ENCODE peak calls at places on chromosome 14, in nine cellular contexts. N, K, F, C, Q, Y, P, Z and A are unnamed samples.

GRCh38 chr14:106185837-106186233 is 659.5 kb downstream of the TMEM121 start:
- DNase-seq in Z (no peak), N (no peak), P (no peak), Q (no peak), F (no peak), Y (no peak), C (no peak), K (peak), A (no peak)

GRCh38 chr14:75959031-75959430 is 22.8 kb downstream of the TGFB3 start:
- DNase-seq in K (no peak), F (no peak), Z (no peak), C (no peak), Q (no peak), N (no peak), Y (no peak), P (no peak), A (no peak)

GRCh38 chr14:96370528-96370927 is 7.2 kb downstream of the GSKIP start:
- DNase-seq in Y (no peak), Q (no peak), P (no peak), Z (no peak), K (no peak), C (no peak), F (no peak), N (no peak), A (no peak)

GRCh38 chr14:92865674-92866073 is 57.3 kb upstream of the CHGA start:
- DNase-seq in Z (no peak), Y (no peak), K (no peak), Q (no peak), P (no peak), F (no peak), C (no peak), N (no peak), A (no peak)

GRCh38 chr14:59133202-59133601 is 55.3 kb upstream of the DAAM1 start:
- DNase-seq in F (no peak), Q (peak), P (no peak), C (no peak), Y (no peak), K (no peak), Z (peak), N (no peak), A (no peak)

GRCh38 chr14:37985826-37986470 is 221.8 kb upstream of the SSTR1 start:
- DNase-seq in K (peak), Y (peak), P (no peak), C (peak), Q (peak), Z (peak), F (no peak), N (no peak), A (no peak)

GRCh38 chr14:105865266-105865903 is 339.0 kb downstream of the TMEM121 start:
- DNase-seq in F (no peak), K (peak), Q (no peak), P (no peak), C (no peak), Y (no peak), N (no peak), Z (no peak), A (no peak)

GRCh38 chr14:94975366-94975765 is 182.0 kb downstream of the DICER1 start:
- DNase-seq in K (no peak), Y (no peak), F (no peak), N (no peak), C (no peak), Z (no peak), Q (no peak), P (no peak), A (no peak)

GRCh38 chr14:103847954-103848719 is 762 bp upstream of the PPP1R13B start:
- DNase-seq in P (peak), F (peak), Z (peak), Q (no peak), K (no peak), C (no peak), Y (no peak), N (no peak), A (peak)

GRCh38 chr14:77105118-77105517 is 7.1 kb downstream of the CIPC start:
- DNase-seq in Z (peak), F (no peak), C (no peak), K (no peak), Y (no peak), P (no peak), N (no peak), Q (no peak), A (no peak)

GRCh38 chr14:33612184-33612479 is 338.7 kb downstream of the EGLN3 start:
- DNase-seq in F (no peak), Y (no peak), C (no peak), Q (no peak), K (no peak), P (no peak), Z (peak), N (no peak), A (no peak)

GRCh38 chr14:55353686-55354467 is 57.8 kb downstream of the ATG14 start:
- DNase-seq in N (no peak), Y (peak), P (no peak), F (no peak), Z (no peak), Q (no peak), K (no peak), C (no peak), A (no peak)

GRCh38 chr14:106831322-106831720 is 1304.9 kb downstream of the TMEM121 start:
- DNase-seq in P (peak), N (no peak), Z (no peak), Y (no peak), Q (no peak), K (no peak), C (peak), F (no peak), A (no peak)

GRCh38 chr14:93926873-93927571 is at the start of gene FAM181A:
- DNase-seq in N (no peak), Y (no peak), Q (no peak), C (no peak), K (no peak), Z (peak), F (no peak), P (no peak), A (no peak)

GRCh38 chr14:94599656-94600004 is 12.6 kb upstream of the SERPINA3 start:
- DNase-seq in C (no peak), K (no peak), F (no peak), N (no peak), Z (no peak), Y (no peak), Q (no peak), P (no peak), A (peak)

GRCh38 chr14:56482306-56482705 is 97.3 kb upstream of the TMEM260 start:
- DNase-seq in F (no peak), N (no peak), K (no peak), Z (peak), C (peak), P (no peak), Y (peak), Q (peak), A (no peak)

GRCh38 chr14:65824285-65824977 is 411.9 kb downstream of the FUT8 start:
- DNase-seq in C (peak), F (peak), Y (peak), K (peak), Q (peak), N (peak), Z (peak), P (peak), A (no peak)

GRCh38 chr14:71890541-71890940 is 41.7 kb upstream of the RGS6 start:
- DNase-seq in P (no peak), N (no peak), F (no peak), K (no peak), Z (no peak), Y (no peak), Q (no peak), C (no peak), A (no peak)

GRCh38 chr14:32495435-32495734 is 166.3 kb downstream of the AKAP6 start:
- DNase-seq in P (no peak), Y (no peak), F (no peak), C (no peak), Q (no peak), N (no peak), Z (no peak), K (no peak), A (no peak)

GRCh38 chr14:52076334-52076733 is 7.5 kb upstream of the NID2 start:
- DNase-seq in Q (peak), N (peak), K (no peak), Z (no peak), C (no peak), Y (no peak), F (no peak), P (no peak), A (no peak)

GRCh38 chr14:104856869-104857860 is 7.9 kb upstream of the CEP170B start:
- DNase-seq in Y (no peak), F (no peak), N (no peak), P (no peak), Q (no peak), K (no peak), C (no peak), Z (peak), A (no peak)

GRCh38 chr14:53542692-53543091 is 389.6 kb upstream of the DDHD1 start:
- DNase-seq in Z (no peak), K (no peak), Y (no peak), N (no peak), C (no peak), F (peak), Q (peak), P (no peak), A (no peak)

GRCh38 chr14:35331605-35332516 is 39.7 kb downstream of the PSMA6 start:
- DNase-seq in Q (peak), F (peak), Z (no peak), N (no peak), Y (peak), P (peak), K (peak), C (peak), A (peak)

GRCh38 chr14:93713726-93714405 is 74.4 kb downstream of the PRIMA1 start:
- DNase-seq in F (no peak), K (no peak), Y (no peak), Q (no peak), N (no peak), P (peak), C (no peak), Z (no peak), A (no peak)

DNA sequence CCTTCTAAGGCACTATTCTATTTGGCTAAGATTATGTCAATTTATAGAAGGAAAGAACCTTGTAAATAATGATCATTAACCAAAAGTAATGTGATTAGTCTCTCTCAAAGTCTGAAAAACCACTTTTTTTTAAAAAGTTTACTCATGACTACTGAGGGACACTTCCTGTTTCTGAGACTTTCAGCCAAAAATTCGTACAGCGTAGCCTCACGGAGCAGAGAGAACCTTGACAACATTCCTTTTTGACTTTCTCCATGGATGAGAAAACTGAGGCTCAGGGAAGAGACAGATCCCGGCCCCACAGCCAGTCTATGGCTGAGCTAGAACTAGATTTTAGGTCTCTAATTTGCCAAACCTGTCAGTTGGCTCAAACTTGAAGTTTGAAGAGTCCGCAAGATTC is 68.2 kb downstream of the DAD1 start:
- DNase-seq in K (no peak), Y (no peak), P (no peak), N (no peak), C (no peak), F (no peak), Z (no peak), Q (no peak), A (no peak)
- TF ChIP-seq CTCF in K (no peak), Y (no peak), P (no peak), N (no peak), C (no peak), F (no peak), Z (no peak), Q (no peak), A (no peak)

GRCh38 chr14:68199465-68200145 is 380.0 kb downstream of the RAD51B start:
- DNase-seq in K (peak), P (no peak), C (no peak), Z (peak), Q (no peak), F (peak), Y (no peak), N (peak), A (no peak)
- TF ChIP-seq CTCF in K (no peak), P (no peak), C (no peak), Z (peak), Q (no peak), F (no peak), Y (no peak), N (no peak), A (no peak)

DNA sequence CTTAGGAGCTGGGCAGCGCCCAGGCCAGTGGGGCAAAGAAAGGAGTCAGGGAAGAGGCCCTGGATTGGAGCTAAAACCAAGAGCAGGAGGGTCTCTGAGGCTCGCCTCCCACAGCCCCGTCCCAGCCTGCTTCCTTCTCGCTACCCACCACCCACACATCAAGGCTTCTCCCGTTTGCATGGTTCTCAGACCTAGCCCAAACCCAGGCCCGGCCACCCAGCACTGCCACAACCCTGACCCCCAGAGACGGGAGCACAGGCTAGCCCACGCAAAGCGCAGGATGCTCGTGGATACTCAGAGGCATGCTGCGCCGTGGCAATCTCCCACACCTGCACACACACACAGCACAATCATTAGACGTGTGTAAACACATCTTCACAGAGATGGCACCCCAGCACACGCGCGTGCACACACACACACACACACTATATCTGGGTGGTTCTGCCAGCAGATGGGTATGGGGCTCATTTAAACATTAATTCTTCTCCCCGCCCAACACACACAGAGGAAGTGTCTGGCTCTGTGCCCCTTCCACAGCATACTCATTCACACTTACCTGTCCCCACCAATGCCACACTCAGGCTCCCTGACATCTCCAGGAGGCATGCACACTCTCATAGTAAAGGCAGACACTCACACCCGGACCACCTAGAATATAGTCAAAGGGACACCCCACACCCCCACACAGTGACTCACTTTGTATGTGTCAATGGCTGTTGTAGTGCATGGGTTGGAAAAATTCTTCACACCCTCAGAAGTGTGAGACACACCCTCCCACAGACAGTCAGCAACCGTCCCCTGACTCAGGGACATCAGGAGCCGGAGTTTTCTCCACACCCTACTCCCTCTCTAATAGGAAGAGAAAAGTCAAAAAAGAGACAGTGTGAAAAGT is 1.1 kb downstream of the CARMIL3 start:
- DNase-seq in K (no peak), Q (no peak), Z (no peak), N (no peak), C (no peak), F (no peak), P (peak), Y (no peak), A (no peak)
- TF ChIP-seq CTCF in K (no peak), Q (no peak), Z (no peak), N (no peak), C (no peak), F (no peak), P (no peak), Y (no peak), A (no peak)

DNA sequence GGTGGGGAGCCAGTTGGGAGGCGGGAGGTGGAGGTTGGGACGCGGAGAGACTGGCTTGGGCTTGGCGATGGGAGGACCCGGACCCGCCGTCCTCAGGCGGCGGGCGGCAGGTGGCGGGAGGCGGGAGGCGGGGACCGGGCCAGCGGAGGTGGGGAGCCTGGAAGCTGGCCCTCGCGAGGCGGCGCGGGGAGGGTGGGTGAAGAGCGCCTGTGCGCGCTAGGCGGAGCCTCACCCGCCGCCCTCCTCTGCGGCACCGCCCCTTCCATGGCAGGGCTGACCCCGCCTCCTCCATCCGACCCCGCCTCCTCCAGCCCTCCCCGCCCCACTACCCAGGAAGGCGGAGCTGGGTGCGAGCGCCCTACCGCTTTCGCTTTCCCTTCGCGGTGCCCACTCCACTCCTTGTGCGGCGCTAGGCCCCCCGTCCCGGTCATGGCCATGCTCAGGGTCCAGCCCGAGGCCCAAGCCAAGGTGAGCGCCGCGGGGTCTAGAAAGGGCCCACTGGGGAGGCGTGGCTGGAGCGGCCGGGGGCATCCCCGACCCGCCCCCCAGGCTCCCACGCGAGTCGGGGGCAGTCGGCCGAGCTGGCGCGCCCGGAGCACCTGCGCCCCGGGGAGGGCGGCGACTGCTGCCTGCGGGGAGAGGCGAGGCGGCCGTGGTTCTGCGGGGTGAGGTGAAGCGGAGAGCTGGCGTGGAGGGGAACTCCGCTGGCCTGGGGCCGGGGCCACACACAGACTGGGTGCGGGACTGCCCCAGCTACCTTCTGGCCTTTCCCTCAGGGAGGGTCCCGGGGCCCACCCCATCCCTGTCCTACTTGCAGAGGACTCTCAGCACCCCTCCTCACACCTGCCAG is at the start of gene PSME1:
- DNase-seq in Q (peak), P (peak), Y (peak), Z (peak), C (peak), N (peak), K (peak), F (peak), A (peak)
- TF ChIP-seq CTCF in Q (no peak), P (no peak), Y (no peak), Z (no peak), C (no peak), N (no peak), K (no peak), F (no peak), A (no peak)

DNA sequence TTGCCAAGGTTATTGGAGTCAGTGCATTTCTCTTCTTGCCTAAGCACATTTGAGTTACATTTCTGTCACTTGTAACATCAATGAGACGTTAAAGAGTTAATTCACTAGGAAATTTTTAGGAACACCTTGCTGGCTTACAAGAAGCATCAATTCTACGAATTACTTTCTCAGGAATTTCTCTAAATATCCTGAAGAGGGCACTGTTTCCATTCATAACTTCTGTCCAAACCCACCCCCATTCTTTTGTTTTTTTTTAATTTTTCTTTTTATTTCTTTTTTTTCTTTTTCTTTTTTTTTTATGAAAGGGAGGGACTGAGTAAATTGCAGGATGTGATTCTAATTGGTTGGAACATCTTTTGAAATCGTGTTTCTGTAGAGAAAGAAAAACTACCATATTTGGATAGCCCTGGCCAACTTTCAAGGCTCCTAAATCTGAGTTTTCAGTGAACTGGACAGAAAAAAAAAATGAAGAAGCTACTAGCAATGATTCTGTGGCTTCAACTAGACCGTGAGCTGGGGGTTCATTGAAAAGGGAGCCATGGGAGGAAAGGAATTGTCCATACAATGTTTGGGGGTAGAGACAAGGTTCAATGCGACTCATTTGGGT is 285.3 kb downstream of the DAD1 start:
- DNase-seq in N (no peak), K (no peak), F (no peak), Z (peak), Y (no peak), C (peak), Q (peak), P (peak), A (no peak)
- TF ChIP-seq CTCF in N (peak), K (peak), F (no peak), Z (peak), Y (peak), C (no peak), Q (peak), P (peak), A (peak)